ENCODE peak calls at places on chromosomes 12 and 14, in four cellular contexts. L is A549, T is K562, I is GM12878. K is an unnamed sample.
A peak's percentile ranks its signal among the peaks of the same experiment; 100 is the strongest.

GRCh38 chr12:71447691-71448660 is 8.4 kb downstream of the LGR5 start:
- DNase-seq in L (no peak), T (no peak), I (no peak), K (no peak)

GRCh38 chr12:89474615-89475014 is 50.0 kb downstream of the GALNT4 start:
- DNase-seq in L (no peak), T (no peak), I (no peak), K (no peak)

GRCh38 chr14:23487216-23487615 is 17.7 kb downstream of the NGDN start:
- DNase-seq in L (no peak), T (no peak), I (no peak), K (no peak)

GRCh38 chr12:27779837-27780611 is at the start of the genes KLHL42 and MANSC4:
- DNase-seq in L (peak; percentile 75), T (peak; percentile 81), I (no peak), K (peak; percentile 73)

GRCh38 chr14:32134448-32135070 is 57.5 kb downstream of the ARHGAP5 start:
- DNase-seq in L (peak; percentile 77), T (no peak), I (no peak), K (peak; percentile 59)

GRCh38 chr14:92783813-92784431 is 10.2 kb upstream of the GOLGA5 start:
- DNase-seq in L (peak; percentile 70), T (peak; percentile 8), I (no peak), K (peak; percentile 75)

GRCh38 chr12:48106574-48107251 is 834 bp upstream of the SENP1 start:
- DNase-seq in L (no peak), T (no peak), I (no peak), K (peak; percentile 2)

GRCh38 chr14:74604896-74605295 is 7.1 kb downstream of the LTBP2 start:
- DNase-seq in L (no peak), T (no peak), I (no peak), K (peak; percentile 47)

GRCh38 chr12:54967461-54967860 is 17.1 kb downstream of the TESPA1 start:
- DNase-seq in L (no peak), T (no peak), I (no peak), K (no peak)

GRCh38 chr12:42960087-42960527 is 370.6 kb upstream of the PRICKLE1 start:
- DNase-seq in L (peak; percentile 7), T (no peak), I (no peak), K (peak; percentile 2)

GRCh38 chr12:107622005-107622404 is 63.6 kb upstream of the PWP1 start:
- DNase-seq in L (peak; percentile 47), T (peak; percentile 71), I (no peak), K (peak; percentile 3)

GRCh38 chr12:52333321-52333720 is 12.1 kb upstream of the KRT83 start:
- DNase-seq in L (no peak), T (no peak), I (no peak), K (no peak)
- TF ChIP-seq ELK1 in L (no peak), T (no peak), I (no peak), K (no peak)

GRCh38 chr12:117134059-117134458 is 34.8 kb upstream of the TESC start:
- DNase-seq in L (no peak), T (no peak), I (no peak), K (no peak)
- TF ChIP-seq BHLHE40 in L (no peak), T (no peak), I (no peak), K (no peak)

DNA sequence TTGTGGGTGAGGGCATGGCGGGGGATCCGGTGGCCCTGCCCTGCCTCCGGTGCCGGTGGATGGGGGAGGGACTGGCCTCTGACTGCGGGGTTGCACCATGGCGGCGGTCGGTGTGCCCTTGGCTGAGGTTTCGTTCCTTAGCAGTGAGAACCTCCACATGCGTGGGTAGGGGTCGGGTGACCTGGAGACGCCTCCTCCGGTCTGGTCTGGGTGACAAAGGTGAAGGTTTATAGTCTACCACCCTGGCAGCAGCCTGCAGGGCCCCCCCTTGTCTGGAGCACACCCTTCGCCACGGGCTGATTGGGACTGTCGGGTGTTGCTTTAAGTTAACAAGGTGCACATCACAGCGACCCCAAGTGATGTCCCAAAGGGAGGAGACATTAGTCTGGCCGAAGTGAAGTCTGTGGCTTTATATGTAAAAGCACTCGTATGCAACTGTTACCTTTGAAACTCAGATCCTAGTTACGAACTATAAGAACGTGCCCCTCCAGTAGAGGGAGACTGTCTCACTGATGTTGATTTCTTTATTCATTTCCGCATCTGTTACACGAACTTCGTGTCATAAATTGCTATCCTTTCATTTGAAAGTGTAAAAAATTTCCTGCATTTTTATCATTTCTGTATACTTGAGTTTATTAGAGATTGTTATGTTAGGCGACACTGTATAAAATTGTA is 74.4 kb downstream of the WDR20 start:
- DNase-seq in L (peak; percentile 12), T (no peak), I (no peak), K (no peak)
- TF ChIP-seq RCOR1 in L (no peak), T (no peak), I (no peak), K (no peak)

GRCh38 chr12:124764451-124764850 is 99.2 kb downstream of the SCARB1 start:
- DNase-seq in L (peak; percentile 88), T (peak; percentile 35), I (no peak), K (peak; percentile 74)
- TF ChIP-seq ELK1 in L (no peak), T (no peak), I (no peak), K (no peak)

GRCh38 chr14:57957441-57957840 is 91.5 kb upstream of the SLC35F4 start:
- DNase-seq in L (peak; percentile 3), T (no peak), I (no peak), K (no peak)

GRCh38 chr14:57960946-57961792 is 95.3 kb upstream of the SLC35F4 start:
- DNase-seq in L (no peak), T (no peak), I (no peak), K (no peak)

GRCh38 chr14:57961793-57962075 is 95.8 kb upstream of the SLC35F4 start:
- DNase-seq in L (no peak), T (no peak), I (no peak), K (no peak)

GRCh38 chr14:57963071-57963470 is 97.2 kb upstream of the SLC35F4 start:
- DNase-seq in L (no peak), T (no peak), I (no peak), K (no peak)

DNA sequence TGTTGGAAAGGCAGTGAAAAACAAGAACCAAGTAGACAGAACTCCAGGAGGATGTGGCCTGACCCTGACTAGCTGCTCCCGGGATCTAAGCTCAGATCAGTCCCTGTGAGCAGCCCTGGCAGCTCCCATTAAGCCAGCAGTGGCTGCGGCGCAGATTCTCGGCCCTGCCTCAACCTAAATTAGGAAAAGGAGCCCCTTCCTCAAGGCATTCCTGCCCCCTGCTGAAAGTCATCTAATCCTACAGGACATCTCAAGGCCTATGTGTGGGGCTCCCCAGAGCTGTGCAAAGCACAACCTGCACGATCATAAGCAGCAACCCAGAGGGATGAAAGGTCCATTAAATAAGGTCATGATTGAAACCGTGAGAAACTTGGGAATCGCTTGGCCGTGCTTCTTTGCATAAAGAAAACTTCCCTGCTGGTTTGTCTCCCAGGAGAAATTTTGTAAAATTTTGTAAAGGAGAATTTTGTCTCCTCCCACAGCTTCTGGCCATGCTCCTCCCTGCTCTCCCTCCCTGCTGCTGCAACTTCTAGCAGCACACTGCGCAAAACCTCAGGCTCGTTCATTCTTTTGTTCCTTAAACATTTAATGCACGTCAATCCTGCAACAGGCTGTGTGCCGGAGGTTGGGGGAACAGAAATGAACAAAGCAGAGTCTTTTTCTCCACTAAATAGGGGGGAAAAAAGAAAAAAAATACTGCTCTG is 96.6 kb upstream of the SLC35F4 start:
- DNase-seq in L (no peak), T (no peak), I (no peak), K (no peak)
- TF ChIP-seq BHLHE40 in L (no peak), T (no peak), I (no peak), K (no peak)

DNA sequence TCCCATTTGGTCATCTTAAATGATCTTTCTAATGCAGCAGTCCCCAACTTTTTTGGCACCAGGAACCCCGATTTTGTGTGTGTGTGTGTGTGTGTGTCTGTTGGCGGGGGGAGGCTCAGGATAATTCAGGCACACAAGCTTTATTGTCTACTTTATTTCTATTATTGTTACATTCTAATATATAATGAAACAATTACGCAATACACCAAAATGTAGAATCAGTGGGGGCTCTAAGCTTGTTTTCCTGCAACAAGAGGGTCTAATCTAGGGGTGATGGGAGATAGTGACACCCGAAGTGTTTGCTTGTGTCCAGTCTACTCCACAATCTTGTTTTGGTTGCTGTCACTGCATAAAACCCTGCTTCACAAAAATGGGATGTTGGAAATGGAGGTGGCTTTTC is 621.1 kb upstream of the LRFN5 start:
- DNase-seq in L (no peak), T (no peak), I (no peak), K (no peak)
- TF ChIP-seq RCOR1 in L (no peak), T (no peak), I (no peak), K (no peak)